ENCODE peak calls at places on chromosomes 12 and 14, in seven cellular contexts. E, L, W, O, P, M and Y are unnamed samples.
A peak's percentile ranks its signal among the peaks of the same experiment; 100 is the strongest.

GRCh38 chr14:67263499-67264149 is 22.4 kb downstream of the PALS1 start:
- DNase-seq in M (no peak), L (peak; percentile 59), P (no peak), E (no peak), O (no peak), W (no peak), Y (no peak)

GRCh38 chr12:13425766-13426165 is 229.2 kb downstream of the EMP1 start:
- DNase-seq in E (no peak), L (peak; percentile 0), W (no peak), O (no peak), P (no peak), M (no peak), Y (no peak)

GRCh38 chr12:153080-153746 is 60.7 kb downstream of the SLC6A12 start:
- DNase-seq in E (peak; percentile 70), O (peak; percentile 68), L (peak; percentile 29), P (peak; percentile 39), M (peak; percentile 55), W (peak; percentile 87), Y (peak; percentile 13)

GRCh38 chr14:94971750-94972149 is 185.6 kb downstream of the DICER1 start:
- DNase-seq in L (peak; percentile 38), P (peak; percentile 38), E (no peak), O (no peak), M (no peak), W (no peak), Y (no peak)

GRCh38 chr12:105574056-105574715 is 243.7 kb downstream of the C12orf75 start:
- DNase-seq in E (no peak), M (no peak), W (no peak), L (peak; percentile 11), O (no peak), P (no peak), Y (no peak)

GRCh38 chr14:99968156-99968920 is 96.9 kb upstream of the EVL start:
- DNase-seq in M (no peak), L (peak; percentile 88), O (no peak), P (no peak), W (no peak), E (no peak), Y (no peak)

GRCh38 chr14:104968541-104969401 is 9.4 kb downstream of the AHNAK2 start:
- DNase-seq in P (no peak), O (no peak), M (no peak), L (no peak), W (no peak), E (peak; percentile 50), Y (no peak)

GRCh38 chr12:131196220-131196619 is 242.5 kb downstream of the ADGRD1 start:
- DNase-seq in M (no peak), O (no peak), W (no peak), E (no peak), L (no peak), P (no peak), Y (no peak)

GRCh38 chr12:117498256-117498655 is 136.8 kb upstream of the NOS1 start:
- DNase-seq in E (no peak), P (no peak), M (no peak), W (no peak), O (no peak), L (no peak), Y (no peak)

GRCh38 chr14:32419429-32419828 is 90.3 kb downstream of the AKAP6 start:
- DNase-seq in E (no peak), P (no peak), L (no peak), O (no peak), W (no peak), M (no peak), Y (no peak)

GRCh38 chr14:54221971-54222370 is 174.8 kb upstream of the CDKN3 start:
- DNase-seq in L (no peak), O (no peak), E (no peak), M (no peak), P (no peak), W (no peak), Y (no peak)

GRCh38 chr12:27861428-27862167 is 81.6 kb upstream of the MANSC4 start:
- DNase-seq in O (no peak), E (peak; percentile 60), M (no peak), L (peak; percentile 54), P (no peak), W (peak; percentile 39), Y (no peak)

GRCh38 chr12:129550353-129550752 is 353.5 kb downstream of the TMEM132D start:
- DNase-seq in P (no peak), W (no peak), O (no peak), L (no peak), M (no peak), E (peak; percentile 59), Y (no peak)

GRCh38 chr14:106883218-106883692 is 1356.9 kb downstream of the TMEM121 start:
- DNase-seq in W (no peak), O (peak; percentile 71), M (peak; percentile 61), P (no peak), L (peak; percentile 21), E (no peak), Y (no peak)

GRCh38 chr12:53217049-53217929 is 10.2 kb upstream of the ITGB7 start:
- DNase-seq in E (peak; percentile 81), L (peak; percentile 72), M (peak; percentile 58), O (peak; percentile 69), W (no peak), P (no peak), Y (no peak)

GRCh38 chr14:75941030-75941429 is 40.8 kb downstream of the TGFB3 start:
- DNase-seq in M (no peak), W (no peak), L (peak; percentile 17), P (no peak), O (no peak), E (no peak), Y (no peak)

GRCh38 chr12:46920503-46920902 is 94.7 kb upstream of the SLC38A4 start:
- DNase-seq in W (peak; percentile 25), O (no peak), P (no peak), L (no peak), M (no peak), E (no peak), Y (no peak)

GRCh38 chr12:120229583-120230325 is 28.8 kb upstream of the RPLP0 start:
- DNase-seq in L (peak; percentile 50), P (no peak), M (no peak), O (no peak), E (peak; percentile 70), W (no peak), Y (no peak)

GRCh38 chr12:67698711-67699603 is 50.4 kb downstream of the DYRK2 start:
- DNase-seq in L (peak; percentile 57), P (no peak), E (no peak), O (peak; percentile 69), M (peak; percentile 64), W (peak; percentile 53), Y (no peak)

GRCh38 chr12:120833849-120834248 is 70.3 kb downstream of the SPPL3 start:
- DNase-seq in M (no peak), W (no peak), L (no peak), P (no peak), E (no peak), O (no peak), Y (no peak)

GRCh38 chr12:31245822-31246469 is 80.0 kb downstream of the SINHCAF start:
- DNase-seq in M (no peak), L (no peak), E (no peak), P (no peak), W (no peak), O (no peak), Y (no peak)

GRCh38 chr14:72463291-72463866 is 430.5 kb downstream of the DPF3 start:
- DNase-seq in M (no peak), P (no peak), E (no peak), L (peak; percentile 24), W (no peak), O (no peak), Y (no peak)

GRCh38 chr14:44291516-44291915 is 215.6 kb downstream of the FSCB start:
- DNase-seq in P (no peak), M (no peak), L (no peak), O (no peak), W (no peak), E (no peak), Y (no peak)

GRCh38 chr14:59225281-59225680 is 36.8 kb downstream of the DAAM1 start:
- DNase-seq in O (no peak), W (no peak), M (no peak), L (no peak), P (no peak), E (no peak), Y (no peak)

GRCh38 chr12:68919581-68920239 is 13.3 kb downstream of the CPM start:
- DNase-seq in W (no peak), M (no peak), L (no peak), O (no peak), E (no peak), P (no peak), Y (peak; percentile 31)

GRCh38 chr12:77992760-77993159 is 162.1 kb downstream of the NAV3 start:
- DNase-seq in O (no peak), L (no peak), E (no peak), W (no peak), P (no peak), M (no peak), Y (no peak)

GRCh38 chr14:24430682-24431568 is 1.2 kb downstream of the KHNYN start:
- DNase-seq in L (peak; percentile 77), P (no peak), M (peak; percentile 67), W (peak; percentile 84), E (peak; percentile 65), O (peak; percentile 74), Y (peak; percentile 57)

GRCh38 chr14:101489092-101489760 is 72.1 kb upstream of the DIO3 start:
- DNase-seq in O (no peak), L (no peak), P (no peak), E (no peak), W (no peak), M (no peak), Y (no peak)